ENCODE peak calls at places on chromosomes 12 and 14, in six cellular contexts. H, L, V, P, Y and T are unnamed samples.

GRCh38 chr12:63150255-63151060 is 543 bp downstream of the AVPR1A start:
- DNase-seq in H (no peak), L (no peak), V (no peak), P (no peak), Y (peak; percentile 41), T (peak; percentile 40)

GRCh38 chr12:81231574-81232368 is 153.9 kb downstream of the ACSS3 start:
- DNase-seq in H (no peak), L (no peak), V (no peak), P (peak; percentile 60), Y (no peak), T (no peak)

GRCh38 chr12:64019101-64019500 is 174.6 kb downstream of the SRGAP1 start:
- DNase-seq in H (no peak), L (no peak), V (no peak), P (no peak), Y (no peak), T (no peak)

GRCh38 chr14:51131516-51131915 is 36.6 kb upstream of the TRIM9 start:
- DNase-seq in H (no peak), L (no peak), V (no peak), P (no peak), Y (no peak), T (no peak)

GRCh38 chr12:52081263-52081733 is 1.8 kb downstream of the SMIM41 start:
- DNase-seq in H (no peak), L (no peak), V (no peak), P (no peak), Y (no peak), T (no peak)

GRCh38 chr14:26394114-26394855 is 203.5 kb downstream of the NOVA1 start:
- DNase-seq in H (peak; percentile 29), L (no peak), V (peak; percentile 58), P (no peak), Y (no peak), T (no peak)

GRCh38 chr14:90970167-90970600 is 90.3 kb downstream of the RPS6KA5 start:
- DNase-seq in H (peak; percentile 32), L (no peak), V (no peak), P (no peak), Y (no peak), T (no peak)

GRCh38 chr14:77120771-77121743 is 20.5 kb downstream of the ZDHHC22 start:
- DNase-seq in H (no peak), L (no peak), V (peak; percentile 57), P (no peak), Y (no peak), T (no peak)

GRCh38 chr12:131132118-131132892 is 178.6 kb downstream of the ADGRD1 start:
- DNase-seq in H (peak; percentile 18), L (no peak), V (peak; percentile 29), P (peak; percentile 70), Y (peak; percentile 71), T (no peak)

GRCh38 chr12:61538951-61539350 is 721.3 kb upstream of the USP15 start:
- DNase-seq in H (no peak), L (no peak), V (no peak), P (no peak), Y (no peak), T (no peak)

GRCh38 chr12:80778005-80778541 is 61.4 kb downstream of the MYF5 start:
- DNase-seq in H (peak; percentile 88), L (no peak), V (peak; percentile 47), P (peak; percentile 84), Y (peak; percentile 59), T (peak; percentile 67)

GRCh38 chr12:470133-470532 is 10.4 kb downstream of the B4GALNT3 start:
- DNase-seq in H (no peak), L (no peak), V (no peak), P (no peak), Y (no peak), T (no peak)

GRCh38 chr12:15001733-15002471 is 29.1 kb downstream of the PDE6H start:
- DNase-seq in H (no peak), L (no peak), V (peak; percentile 15), P (no peak), Y (peak; percentile 79), T (no peak)

GRCh38 chr12:70849265-70849960 is 71.1 kb downstream of the PTPRR start:
- DNase-seq in H (peak; percentile 44), L (no peak), V (peak; percentile 52), P (peak; percentile 37), Y (no peak), T (no peak)

GRCh38 chr14:74975059-74975810 is 19.8 kb upstream of the PGF start:
- DNase-seq in H (no peak), L (no peak), V (no peak), P (peak; percentile 36), Y (peak; percentile 79), T (no peak)

GRCh38 chr12:25182765-25183164 is 12.2 kb downstream of the DNAI7 start:
- DNase-seq in H (no peak), L (no peak), V (no peak), P (no peak), Y (no peak), T (no peak)

GRCh38 chr12:59716049-59716448 is 120.2 kb downstream of the SLC16A7 start:
- DNase-seq in H (no peak), L (no peak), V (no peak), P (no peak), Y (no peak), T (no peak)

GRCh38 chr12:46874642-46875041 is 48.8 kb upstream of the SLC38A4 start:
- DNase-seq in H (no peak), L (no peak), V (no peak), P (peak; percentile 4), Y (no peak), T (no peak)

GRCh38 chr14:54435500-54435981 is 5.6 kb downstream of the CNIH1 start:
- DNase-seq in H (no peak), L (no peak), V (no peak), P (peak; percentile 77), Y (no peak), T (no peak)

GRCh38 chr12:103884316-103884715 is 43.3 kb upstream of the NT5DC3 start:
- DNase-seq in H (no peak), L (no peak), V (peak; percentile 7), P (peak; percentile 83), Y (no peak), T (no peak)

GRCh38 chr12:111598637-111599458 is at the start of gene ATXN2:
- DNase-seq in H (peak; percentile 54), L (no peak), V (peak; percentile 43), P (no peak), Y (peak; percentile 79), T (no peak)

GRCh38 chr12:11886339-11886738 is 184.4 kb upstream of the BCL2L14 start:
- DNase-seq in H (no peak), L (no peak), V (no peak), P (no peak), Y (no peak), T (no peak)

GRCh38 chr14:68974759-68975347 is 4.2 kb downstream of the ACTN1 start:
- DNase-seq in H (no peak), L (no peak), V (no peak), P (no peak), Y (no peak), T (no peak)

GRCh38 chr12:90235642-90236041 is 527.0 kb upstream of the ATP2B1 start:
- DNase-seq in H (no peak), L (no peak), V (no peak), P (no peak), Y (no peak), T (peak; percentile 7)

GRCh38 chr12:132238487-132239248 is 90.7 kb downstream of the GALNT9 start:
- DNase-seq in H (no peak), L (no peak), V (no peak), P (peak; percentile 26), Y (peak; percentile 41), T (no peak)

GRCh38 chr12:63064080-63064479 is 86.9 kb downstream of the AVPR1A start:
- DNase-seq in H (no peak), L (no peak), V (no peak), P (no peak), Y (no peak), T (no peak)

GRCh38 chr14:80927385-80927989 is 14.1 kb downstream of the CEP128 start:
- DNase-seq in H (no peak), L (no peak), V (no peak), P (no peak), Y (no peak), T (no peak)

GRCh38 chr14:36988989-36989388 is 183.4 kb downstream of the SLC25A21 start:
- DNase-seq in H (no peak), L (no peak), V (no peak), P (no peak), Y (no peak), T (no peak)

GRCh38 chr12:46664771-46665287 is 161.0 kb downstream of the SLC38A4 start:
- DNase-seq in H (peak; percentile 83), L (no peak), V (no peak), P (peak; percentile 76), Y (no peak), T (peak; percentile 34)

GRCh38 chr14:75234173-75234855 is 44.3 kb upstream of the FOS start:
- DNase-seq in H (peak; percentile 61), L (no peak), V (peak; percentile 39), P (no peak), Y (peak; percentile 88), T (no peak)

GRCh38 chr14:105060751-105061427 is 4.3 kb downstream of the GPR132 start:
- DNase-seq in H (no peak), L (no peak), V (no peak), P (peak; percentile 15), Y (peak; percentile 77), T (no peak)

GRCh38 chr14:51638071-51638944 is 13.4 kb upstream of the FRMD6 start:
- DNase-seq in H (peak; percentile 53), L (no peak), V (no peak), P (no peak), Y (peak; percentile 51), T (no peak)

GRCh38 chr14:51620036-51620435 is 31.7 kb upstream of the FRMD6 start:
- DNase-seq in H (no peak), L (no peak), V (no peak), P (no peak), Y (no peak), T (no peak)

GRCh38 chr12:94712852-94713545 is 62.6 kb upstream of the TMCC3 start:
- DNase-seq in H (no peak), L (no peak), V (no peak), P (no peak), Y (no peak), T (no peak)

GRCh38 chr12:103858953-103859601 is 18.0 kb upstream of the NT5DC3 start:
- DNase-seq in H (peak; percentile 92), L (no peak), V (no peak), P (peak; percentile 50), Y (peak; percentile 88), T (peak; percentile 61)

GRCh38 chr14:85824526-85824925 is 294.6 kb downstream of the FLRT2 start:
- DNase-seq in H (no peak), L (no peak), V (no peak), P (no peak), Y (no peak), T (no peak)

GRCh38 chr14:94944636-94945258 is 174.8 kb upstream of the GSC start:
- DNase-seq in H (no peak), L (no peak), V (no peak), P (no peak), Y (no peak), T (no peak)

GRCh38 chr14:45526715-45527549 is 273.9 kb upstream of the MIS18BP1 start:
- DNase-seq in H (peak; percentile 58), L (no peak), V (peak; percentile 0), P (peak; percentile 1), Y (no peak), T (no peak)